ENCODE peak calls at places on chromosomes 4 and X, in eight cellular contexts. J is mesenchymal stem cell, P is lower leg skin, Q is endodermal cell, K is endothelial cell of umbilical vein, M is MG63, C is right cardiac atrium, V is neural progenitor cell. Z is an unnamed sample.

GRCh38 chr4:59994118-59994517 is 1206.0 kb upstream of the ADGRL3 start:
- DNase-seq in V (peak), M (no peak), C (no peak), K (no peak), P (no peak), J (no peak), Q (peak), Z (no peak)

GRCh38 chr4:99677161-99677560 is 19.5 kb upstream of the C4orf54 start:
- DNase-seq in Q (no peak), K (no peak), M (no peak), V (no peak), P (no peak), C (no peak), J (no peak), Z (no peak)

GRCh38 chr4:23060776-23061175 is 368.0 kb downstream of the GBA3 start:
- DNase-seq in K (no peak), J (no peak), M (peak), P (no peak), Q (no peak), C (no peak), V (no peak), Z (no peak)

GRCh38 chrX:71128915-71129765 is 10.7 kb downstream of the MED12 start:
- DNase-seq in J (peak), P (peak), C (peak), M (peak), K (peak), V (peak), Q (peak), Z (no peak)

GRCh38 chr4:26181616-26182015 is 139.2 kb upstream of the RBPJ start:
- DNase-seq in Q (no peak), V (no peak), J (no peak), P (no peak), M (peak), K (no peak), C (no peak), Z (no peak)

GRCh38 chrX:1389993-1390285 is 2.0 kb downstream of the SLC25A6 start:
- DNase-seq in M (no peak), J (no peak), C (no peak), Q (peak), V (no peak), K (no peak), P (no peak), Z (no peak)

GRCh38 chrX:106917830-106918500 is 2.2 kb upstream of the CLDN2 start:
- DNase-seq in J (peak), P (no peak), K (peak), M (peak), Q (no peak), C (no peak), V (no peak), Z (peak)

GRCh38 chr4:3252831-3253641 is 4.1 kb downstream of the MSANTD1 start:
- DNase-seq in V (no peak), K (no peak), P (peak), M (no peak), Q (peak), C (peak), J (no peak), Z (no peak)

GRCh38 chr4:110164251-110164650 is 34.2 kb downstream of the ELOVL6 start:
- DNase-seq in K (no peak), C (no peak), P (no peak), M (peak), Q (no peak), J (peak), V (no peak), Z (peak)

GRCh38 chr4:76677571-76678326 is 220.2 kb downstream of the SOWAHB start:
- DNase-seq in C (peak), J (no peak), V (no peak), M (no peak), P (no peak), K (peak), Q (no peak), Z (no peak)

GRCh38 chrX:155144926-155145325 is 71.3 kb upstream of the VBP1 start:
- DNase-seq in P (no peak), M (no peak), J (no peak), V (no peak), C (no peak), Q (no peak), K (no peak), Z (no peak)

GRCh38 chr4:13928214-13928613 is 300.7 kb upstream of the BOD1L1 start:
- DNase-seq in M (no peak), J (no peak), C (no peak), K (no peak), V (no peak), Q (no peak), P (no peak), Z (no peak)

GRCh38 chr4:22416403-22416802 is 99.5 kb downstream of the ADGRA3 start:
- DNase-seq in K (peak), P (no peak), C (no peak), M (no peak), J (peak), V (no peak), Q (no peak), Z (no peak)

GRCh38 chrX:95117556-95117955 is 1443.5 kb downstream of the FAM133A start:
- DNase-seq in C (no peak), K (no peak), P (no peak), Q (no peak), M (no peak), V (no peak), J (no peak), Z (no peak)

GRCh38 chr4:158811704-158812103 is 42.9 kb downstream of the FNIP2 start:
- DNase-seq in K (no peak), M (no peak), J (no peak), V (no peak), C (peak), P (peak), Q (no peak), Z (no peak)

GRCh38 chr4:8457646-8458045 is 17.1 kb downstream of the TRMT44 start:
- DNase-seq in V (no peak), C (no peak), K (no peak), M (no peak), J (no peak), P (no peak), Q (no peak), Z (no peak)

GRCh38 chr4:38237139-38237538 is 276.9 kb downstream of the PTTG2 start:
- DNase-seq in J (peak), Q (no peak), M (peak), P (no peak), C (no peak), K (peak), V (no peak), Z (peak)

GRCh38 chrX:72604705-72605104 is 32.1 kb upstream of the HDAC8 start:
- DNase-seq in J (no peak), P (no peak), M (no peak), V (no peak), K (no peak), C (no peak), Q (no peak), Z (no peak)

GRCh38 chr4:48016141-48017107 is at the start of the genes CNGA1 and NIPAL1:
- DNase-seq in V (peak), K (peak), M (peak), J (peak), P (peak), Q (peak), C (peak), Z (no peak)

GRCh38 chrX:119015407-119016242 is 41.2 kb downstream of the LONRF3 start:
- DNase-seq in C (peak), J (peak), P (no peak), M (peak), K (peak), V (no peak), Q (no peak), Z (peak)

GRCh38 chr4:24843121-24843520 is 47.7 kb downstream of the SOD3 start:
- DNase-seq in Q (no peak), V (no peak), M (no peak), J (no peak), P (no peak), C (no peak), K (peak), Z (no peak)

GRCh38 chr4:76420311-76420710 is 630 bp downstream of the CCDC158 start:
- DNase-seq in K (no peak), Q (no peak), J (no peak), V (no peak), P (no peak), M (no peak), C (peak), Z (no peak)

GRCh38 chr4:66633472-66633871 is 911.8 kb downstream of the CENPC start:
- DNase-seq in K (no peak), M (no peak), V (no peak), C (no peak), J (no peak), P (no peak), Q (no peak), Z (peak)

GRCh38 chrX:151929131-151929530 is 16.4 kb downstream of the MAGEA4 start:
- DNase-seq in M (peak), V (no peak), J (no peak), P (no peak), Q (no peak), C (peak), K (peak), Z (no peak)

GRCh38 chrX:120790118-120790517 is 85.5 kb downstream of the CT47B1 start:
- DNase-seq in C (no peak), M (peak), V (peak), P (no peak), J (peak), K (peak), Q (no peak), Z (no peak)

GRCh38 chrX:119690921-119691716 is 1.8 kb downstream of the SEPTIN6 start:
- DNase-seq in Q (no peak), M (no peak), P (no peak), K (no peak), J (peak), C (peak), V (no peak), Z (peak)

GRCh38 chr4:20176881-20177280 is 74.8 kb upstream of the SLIT2 start:
- DNase-seq in J (no peak), V (no peak), P (no peak), M (no peak), K (no peak), C (no peak), Q (no peak), Z (no peak)

DNA sequence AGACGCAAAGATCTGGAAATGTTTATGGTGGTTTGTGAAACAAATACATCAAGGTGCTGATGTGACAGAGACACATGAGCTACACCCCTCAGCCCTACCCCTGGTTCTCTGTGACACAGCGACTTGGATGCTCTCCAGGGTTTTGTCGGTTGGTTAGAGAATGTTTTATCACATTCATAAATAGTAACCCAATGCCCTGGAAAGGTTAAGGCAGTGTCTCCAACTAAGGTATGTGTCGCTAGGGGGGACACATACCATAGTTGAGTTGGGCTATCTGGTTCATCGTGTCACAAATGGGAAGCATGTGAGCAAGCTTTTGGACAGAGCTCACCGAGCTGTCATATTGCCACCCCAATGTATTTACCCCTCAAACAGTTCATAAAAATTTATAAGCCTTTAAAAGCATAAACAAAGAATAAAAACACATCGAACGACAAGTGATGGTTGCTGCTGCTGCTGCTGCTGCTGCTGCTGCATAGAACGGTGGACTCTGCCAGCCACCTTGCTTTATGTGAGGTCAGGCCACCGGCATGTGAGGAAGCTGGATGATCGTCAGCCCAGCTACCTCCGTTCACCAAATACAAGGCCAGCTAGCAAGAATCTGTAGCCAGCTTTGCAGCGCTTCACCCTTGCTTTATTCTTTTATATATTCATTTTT is 55.9 kb downstream of the STOX2 start:
- DNase-seq in Q (peak), V (no peak), K (no peak), P (no peak), J (no peak), C (peak), M (no peak), Z (no peak)
- H3K4me3 ChIP-seq in Q (no peak), V (no peak), K (no peak), P (no peak), J (no peak), C (no peak), M (no peak), Z (no peak)

DNA sequence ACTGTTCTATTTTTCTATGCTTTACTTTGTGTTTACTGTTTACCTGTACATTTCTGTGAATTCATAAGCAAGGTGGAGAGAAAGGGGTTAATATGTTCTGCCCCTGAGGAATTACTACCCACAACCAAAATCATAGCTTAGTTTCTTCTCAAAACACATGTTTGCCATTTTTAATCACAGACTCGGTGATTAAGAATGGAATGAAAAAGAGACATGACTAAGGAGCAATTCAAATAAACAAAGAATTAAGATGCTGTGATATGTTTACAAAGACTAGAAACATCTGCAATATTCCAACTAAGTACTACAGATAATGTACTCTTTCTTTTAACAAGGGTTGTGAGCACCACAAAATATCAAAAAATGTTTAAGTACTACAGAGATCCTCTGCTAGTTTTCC is 11.7 kb upstream of the FAT4 start:
- DNase-seq in K (no peak), J (peak), Q (no peak), P (no peak), M (no peak), V (no peak), C (no peak), Z (no peak)
- H3K4me3 ChIP-seq in K (no peak), J (no peak), Q (no peak), P (no peak), M (no peak), V (no peak), C (no peak), Z (no peak)

GRCh38 chr4:186627226-186627865 is 72.0 kb upstream of the MTNR1A start:
- DNase-seq in P (no peak), M (no peak), Q (peak), V (no peak), C (no peak), K (no peak), J (peak), Z (no peak)
- H3K4me3 ChIP-seq in P (no peak), M (no peak), Q (no peak), V (no peak), C (no peak), K (no peak), J (no peak), Z (no peak)

GRCh38 chr4:95728145-95728544 is 111.7 kb upstream of the PDHA2 start:
- DNase-seq in P (no peak), C (peak), M (no peak), J (peak), Q (no peak), K (no peak), V (no peak), Z (peak)
- H3K4me3 ChIP-seq in P (no peak), C (no peak), M (no peak), J (peak), Q (no peak), K (no peak), V (no peak), Z (no peak)

GRCh38 chrX:97328853-97329252 is 445.1 kb downstream of the RPA4 start:
- DNase-seq in J (no peak), Q (no peak), M (no peak), P (no peak), V (no peak), K (no peak), C (no peak), Z (no peak)

GRCh38 chrX:97330150-97330549 is 446.4 kb downstream of the RPA4 start:
- DNase-seq in P (no peak), V (no peak), J (no peak), Q (no peak), M (no peak), K (no peak), C (no peak), Z (no peak)

GRCh38 chrX:97332963-97333362 is 449.3 kb downstream of the RPA4 start:
- DNase-seq in K (no peak), Q (no peak), J (peak), M (no peak), C (no peak), V (no peak), P (no peak), Z (no peak)

GRCh38 chrX:97334850-97335249 is 451.1 kb downstream of the RPA4 start:
- DNase-seq in P (no peak), Q (no peak), M (no peak), J (no peak), V (no peak), K (no peak), C (no peak), Z (no peak)
- H3K4me3 ChIP-seq in P (no peak), Q (no peak), M (no peak), J (no peak), V (no peak), K (no peak), C (no peak), Z (no peak)

DNA sequence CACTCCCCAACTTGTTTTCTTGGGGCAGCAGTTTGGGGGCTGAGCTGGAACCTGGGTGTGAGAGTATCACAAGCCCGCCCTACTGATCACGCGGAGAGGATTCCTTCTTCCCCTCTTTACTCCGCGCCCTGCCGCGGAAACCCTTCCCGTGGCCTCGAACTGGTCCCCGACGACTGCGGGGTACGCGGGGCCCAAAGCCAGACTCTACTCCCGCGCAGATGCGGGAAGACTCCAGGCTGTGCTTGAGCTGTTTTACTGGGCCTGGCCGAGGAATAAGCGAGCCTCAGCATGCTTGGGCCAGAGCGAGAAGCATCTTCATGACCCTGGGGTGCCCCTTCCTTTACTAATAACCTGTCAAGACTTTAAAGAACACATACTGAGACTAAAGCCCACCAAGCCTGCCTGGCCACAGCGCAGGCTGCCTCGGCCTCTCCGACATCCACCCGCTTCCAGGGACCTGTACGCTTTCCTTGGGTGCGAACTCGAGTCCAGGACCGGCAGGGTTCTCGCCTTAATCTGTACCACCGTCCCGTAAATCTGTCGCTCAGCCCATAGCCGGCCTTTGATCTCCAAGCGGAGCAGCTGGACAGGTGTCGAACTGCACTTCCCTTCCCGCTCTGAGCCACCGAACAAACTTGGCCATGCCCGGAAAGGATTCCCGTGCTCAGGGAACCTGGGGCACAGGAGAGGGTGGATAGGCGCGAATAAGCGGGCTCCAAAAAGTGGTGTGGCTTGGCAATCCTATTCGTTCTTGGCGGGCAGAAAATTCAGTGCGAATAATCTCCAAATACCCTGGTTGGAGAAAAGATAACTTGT is 55.0 kb upstream of the TMEM33 start:
- DNase-seq in J (no peak), P (no peak), V (peak), C (no peak), Q (peak), M (no peak), K (no peak), Z (no peak)
- H3K4me3 ChIP-seq in J (no peak), P (no peak), V (peak), C (no peak), Q (peak), M (no peak), K (no peak), Z (no peak)

GRCh38 chr4:1289232-1290164 is at the start of gene MAEA:
- DNase-seq in C (peak), P (peak), Q (peak), M (peak), J (peak), V (peak), K (peak), Z (peak)
- H3K4me3 ChIP-seq in C (peak), P (peak), Q (peak), M (peak), J (peak), V (peak), K (peak), Z (peak)

DNA sequence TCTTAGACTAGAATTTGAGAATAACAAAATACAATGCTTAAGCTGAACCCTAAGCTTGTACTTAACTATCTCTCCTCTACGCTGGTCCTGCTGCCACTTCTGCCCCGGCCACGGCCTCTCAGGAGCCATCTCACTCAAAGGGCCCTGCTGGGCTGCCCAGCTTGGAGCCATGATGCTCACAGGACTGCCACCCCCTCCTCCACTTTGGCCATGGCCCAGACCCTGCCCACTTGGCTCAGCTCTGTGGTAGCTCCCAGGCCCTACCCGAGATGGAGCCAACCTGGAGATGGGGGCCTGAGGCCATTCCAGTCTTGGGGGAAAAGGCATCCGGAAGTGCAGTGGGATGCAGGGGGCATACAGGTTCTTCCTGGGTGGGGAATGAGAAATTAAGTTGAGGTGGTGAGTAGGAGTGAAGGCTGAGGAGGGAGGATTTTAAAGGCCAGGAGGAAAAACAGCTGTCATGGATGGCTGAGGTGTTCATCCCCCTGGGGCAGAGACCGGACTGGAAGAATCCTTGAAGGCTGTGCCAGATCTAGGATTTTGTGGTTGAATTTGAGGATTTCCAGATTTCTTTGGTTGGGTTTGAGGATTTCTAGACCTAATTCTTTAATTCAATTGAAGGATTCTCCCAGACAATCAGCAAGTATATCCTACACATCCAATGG is 824 bp downstream of the SASH3 start:
- DNase-seq in J (no peak), Q (no peak), V (no peak), K (no peak), P (no peak), M (no peak), C (no peak), Z (no peak)
- H3K4me3 ChIP-seq in J (no peak), Q (no peak), V (no peak), K (no peak), P (no peak), M (no peak), C (peak), Z (no peak)

GRCh38 chr4:147590249-147590920 is 26.8 kb upstream of the TMEM184C start:
- DNase-seq in Q (peak), K (peak), M (peak), C (peak), V (peak), J (peak), P (no peak), Z (no peak)
- H3K4me3 ChIP-seq in Q (no peak), K (no peak), M (peak), C (no peak), V (no peak), J (no peak), P (no peak), Z (no peak)